ENCODE peak calls at places on chromosomes 5 and 9, in seven cellular contexts. N is Caki2, P is ureter, Q is amniotic epithelial cell, A is T1000, U is neural crest cell, V is colonic mucosa. L is an unnamed sample.

GRCh38 chr5:42429694-42430093 is 6.5 kb downstream of the GHR start:
- DNase-seq in U (no peak), N (no peak), P (no peak), Q (no peak), A (no peak), V (no peak), L (no peak)

GRCh38 chr9:90905079-90905478 is 103.5 kb downstream of the SYK start:
- DNase-seq in A (no peak), U (no peak), P (peak; percentile 45), Q (peak; percentile 50), V (no peak), N (peak; percentile 32), L (no peak)

GRCh38 chr9:99096409-99096808 is 8.5 kb upstream of the TGFBR1 start:
- DNase-seq in N (no peak), U (no peak), V (no peak), A (no peak), P (no peak), Q (no peak), L (no peak)

GRCh38 chr5:110940136-110940535 is 131.4 kb upstream of the TSLP start:
- DNase-seq in N (no peak), U (no peak), V (no peak), A (no peak), P (no peak), Q (peak; percentile 18), L (peak; percentile 14)

GRCh38 chr5:140341591-140341990 is 4.8 kb downstream of the HBEGF start:
- DNase-seq in Q (no peak), U (no peak), A (peak; percentile 28), N (no peak), V (no peak), P (peak; percentile 50), L (no peak)

GRCh38 chr5:159128070-159128507 is 28.4 kb upstream of the EBF1 start:
- DNase-seq in A (no peak), Q (no peak), V (no peak), N (no peak), P (no peak), U (no peak), L (no peak)

GRCh38 chr5:10288600-10289213 is 19.0 kb downstream of the CMBL start:
- DNase-seq in V (peak; percentile 94), Q (no peak), N (peak; percentile 99), A (no peak), P (peak; percentile 67), U (no peak), L (no peak)

GRCh38 chr5:150441813-150442698 is 7.5 kb downstream of the RPS14 start:
- DNase-seq in U (no peak), V (no peak), Q (no peak), N (no peak), A (no peak), P (no peak), L (no peak)

GRCh38 chr5:90967443-90967842 is 408.8 kb downstream of the ADGRV1 start:
- DNase-seq in U (no peak), Q (peak; percentile 43), N (no peak), V (no peak), P (no peak), A (no peak), L (peak; percentile 65)

GRCh38 chr5:149605998-149606721 is 24.9 kb downstream of the ARHGEF37 start:
- DNase-seq in V (peak; percentile 81), N (peak; percentile 70), Q (peak; percentile 64), U (no peak), P (no peak), A (peak; percentile 13), L (peak; percentile 83)

GRCh38 chr9:116202219-116202912 is 48.8 kb downstream of the PAPPA start:
- DNase-seq in P (no peak), N (no peak), V (no peak), Q (no peak), U (no peak), A (no peak), L (no peak)

GRCh38 chr5:137666109-137666850 is 69.6 kb downstream of the KLHL3 start:
- DNase-seq in U (no peak), A (no peak), P (no peak), N (no peak), V (no peak), Q (peak; percentile 43), L (peak; percentile 46)

GRCh38 chr9:130181645-130182044 is 9.4 kb downstream of the NCS1 start:
- DNase-seq in Q (no peak), V (peak; percentile 91), P (no peak), U (no peak), N (no peak), A (no peak), L (no peak)

GRCh38 chr9:130042406-130042930 is 521 bp downstream of the FNBP1 start:
- DNase-seq in U (no peak), V (no peak), P (peak; percentile 48), N (no peak), Q (no peak), A (no peak), L (no peak)

GRCh38 chr5:181145133-181145532 is 2.3 kb upstream of the OR2V2 start:
- DNase-seq in V (no peak), P (no peak), N (no peak), U (no peak), Q (no peak), A (no peak), L (no peak)

GRCh38 chr5:38871211-38871610 is 25.4 kb downstream of the OSMR start:
- DNase-seq in P (no peak), U (no peak), Q (peak; percentile 75), V (no peak), N (peak; percentile 11), A (no peak), L (no peak)

GRCh38 chr5:135141303-135142268 is 107.6 kb upstream of the PITX1 start:
- DNase-seq in N (no peak), Q (peak; percentile 11), A (no peak), V (peak; percentile 58), P (no peak), U (no peak), L (no peak)

GRCh38 chr5:154059583-154059982 is 20.8 kb downstream of the MFAP3 start:
- DNase-seq in A (no peak), V (no peak), Q (no peak), N (no peak), P (no peak), U (no peak), L (no peak)

GRCh38 chr5:57895766-57896165 is 413.2 kb upstream of the ACTBL2 start:
- DNase-seq in U (no peak), A (no peak), N (no peak), P (no peak), V (no peak), Q (no peak), L (peak; percentile 33)

GRCh38 chr9:97808972-97809371 is 44.1 kb upstream of the FOXE1 start:
- DNase-seq in Q (no peak), P (no peak), N (peak; percentile 79), V (no peak), U (no peak), A (no peak), L (no peak)

GRCh38 chr5:10736808-10737207 is 24.2 kb downstream of the DAP start:
- DNase-seq in U (no peak), N (no peak), P (no peak), Q (no peak), V (no peak), A (no peak), L (no peak)

GRCh38 chr5:6480133-6481051 is 31.7 kb downstream of the UBE2QL1 start:
- DNase-seq in N (no peak), A (no peak), U (no peak), P (no peak), Q (no peak), V (no peak), L (no peak)

GRCh38 chr5:179803651-179804598 is 2.7 kb downstream of the MGAT4B start:
- DNase-seq in N (peak; percentile 38), P (peak; percentile 44), V (peak; percentile 33), A (no peak), Q (peak; percentile 57), U (no peak), L (no peak)

GRCh38 chr5:68418680-68419079 is 203.1 kb downstream of the PIK3R1 start:
- DNase-seq in A (no peak), Q (no peak), N (no peak), U (no peak), P (no peak), V (no peak), L (no peak)

GRCh38 chr5:62206150-62206829 is 99.7 kb upstream of the KIF2A start:
- DNase-seq in N (no peak), V (no peak), Q (peak; percentile 5), U (no peak), A (no peak), P (no peak), L (no peak)

GRCh38 chr9:137670391-137671195 is 51.8 kb downstream of the EHMT1 start:
- DNase-seq in N (peak; percentile 43), Q (no peak), P (no peak), V (peak; percentile 57), A (no peak), U (peak; percentile 32), L (no peak)

GRCh38 chr5:171845857-171846785 is 60.5 kb downstream of the SMIM23 start:
- DNase-seq in V (no peak), A (no peak), U (no peak), P (no peak), N (no peak), Q (no peak), L (peak; percentile 41)

GRCh38 chr5:56511442-56511841 is 278.3 kb upstream of the ANKRD55 start:
- DNase-seq in A (no peak), Q (no peak), V (no peak), N (no peak), U (no peak), P (no peak), L (no peak)

GRCh38 chr5:126628102-126628501 is 27.4 kb downstream of the PHAX start:
- DNase-seq in V (no peak), A (no peak), Q (no peak), U (no peak), P (no peak), N (no peak), L (no peak)

GRCh38 chr5:150411245-150411979 is 1.3 kb downstream of the CD74 start:
- DNase-seq in Q (no peak), N (no peak), A (no peak), U (no peak), V (peak; percentile 38), P (no peak), L (peak; percentile 39)

GRCh38 chr9:84570482-84571154 is 98.9 kb upstream of the NTRK2 start:
- DNase-seq in U (no peak), A (no peak), N (no peak), Q (no peak), V (no peak), P (no peak), L (no peak)

GRCh38 chr5:2686725-2687124 is 64.8 kb downstream of the IRX2 start:
- DNase-seq in A (no peak), P (no peak), Q (no peak), U (no peak), N (no peak), V (no peak), L (no peak)

GRCh38 chr9:125884196-125884595 is 137.0 kb downstream of the PBX3 start:
- DNase-seq in P (no peak), V (no peak), U (no peak), N (no peak), A (no peak), Q (no peak), L (no peak)

GRCh38 chr5:157708866-157709265 is 22.4 kb upstream of the THG1L start:
- DNase-seq in A (no peak), U (no peak), N (no peak), V (no peak), Q (peak; percentile 54), P (no peak), L (peak; percentile 70)

GRCh38 chr5:112186401-112186990 is 232.6 kb downstream of the EPB41L4A start:
- DNase-seq in V (peak; percentile 19), U (peak; percentile 30), P (no peak), Q (peak; percentile 53), N (no peak), A (no peak), L (peak; percentile 56)

GRCh38 chr5:87400305-87400899 is 12.3 kb downstream of the CCNH start:
- DNase-seq in Q (peak; percentile 46), P (no peak), V (no peak), N (peak; percentile 18), U (no peak), A (no peak), L (peak; percentile 52)